ENCODE peak calls at places on chromosomes 3 and 15, in six cellular contexts. B is hippocampal formation, G is right cardiac atrium, U is LoVo, W is ureter, Y is adrenal gland. X is an unnamed sample.

GRCh38 chr3:98741121-98741716 is 21.9 kb upstream of the ST3GAL6 start:
- DNase-seq in B (no peak), G (no peak), U (no peak), W (no peak), Y (no peak), X (no peak)

GRCh38 chr3:194075802-194076460 is 60.0 kb upstream of the HES1 start:
- DNase-seq in B (no peak), G (no peak), U (no peak), W (no peak), Y (no peak), X (no peak)

GRCh38 chr3:127964053-127964452 is 49.0 kb downstream of the KBTBD12 start:
- DNase-seq in B (no peak), G (peak; percentile 40), U (no peak), W (no peak), Y (no peak), X (no peak)

GRCh38 chr3:74631341-74631740 is 16.9 kb upstream of the CNTN3 start:
- DNase-seq in B (no peak), G (no peak), U (no peak), W (no peak), Y (no peak), X (no peak)

GRCh38 chr3:69360690-69361089 is 25.2 kb downstream of the FRMD4B start:
- DNase-seq in B (no peak), G (no peak), U (no peak), W (no peak), Y (no peak), X (no peak)

GRCh38 chr3:148697311-148698189 is at the start of gene AGTR1:
- DNase-seq in B (no peak), G (peak; percentile 88), U (no peak), W (peak; percentile 49), Y (peak; percentile 83), X (no peak)

GRCh38 chr3:71063768-71064287 is 519.7 kb downstream of the FOXP1 start:
- DNase-seq in B (peak; percentile 35), G (peak; percentile 65), U (peak; percentile 12), W (no peak), Y (peak; percentile 18), X (peak; percentile 69)

GRCh38 chr3:47612178-47612577 is 33.5 kb upstream of the CSPG5 start:
- DNase-seq in B (peak; percentile 27), G (no peak), U (no peak), W (no peak), Y (no peak), X (no peak)

GRCh38 chr3:30632521-30632920 is 26.1 kb downstream of the TGFBR2 start:
- DNase-seq in B (no peak), G (no peak), U (no peak), W (no peak), Y (no peak), X (no peak)

GRCh38 chr15:85839637-85840036 is 44.9 kb upstream of the KLHL25 start:
- DNase-seq in B (no peak), G (no peak), U (no peak), W (no peak), Y (no peak), X (no peak)

GRCh38 chr3:115252679-115253078 is 105.6 kb upstream of the ZBTB20 start:
- DNase-seq in B (no peak), G (no peak), U (no peak), W (no peak), Y (no peak), X (no peak)

GRCh38 chr15:72685925-72686794 is at the start of the genes BBS4 and HIGD2B:
- DNase-seq in B (no peak), G (peak; percentile 95), U (peak; percentile 96), W (peak; percentile 91), Y (peak; percentile 90), X (peak; percentile 93)

GRCh38 chr3:37519661-37520060 is 342.0 kb upstream of the CTDSPL start:
- DNase-seq in B (no peak), G (peak; percentile 68), U (no peak), W (no peak), Y (no peak), X (no peak)

GRCh38 chr15:92808611-92809063 is 91.5 kb upstream of the CHD2 start:
- DNase-seq in B (no peak), G (no peak), U (peak; percentile 69), W (no peak), Y (no peak), X (no peak)

GRCh38 chr3:168073842-168074311 is 21.8 kb downstream of the GOLIM4 start:
- DNase-seq in B (no peak), G (no peak), U (no peak), W (no peak), Y (no peak), X (no peak)

GRCh38 chr15:52171807-52172206 is 19.4 kb downstream of the GNB5 start:
- DNase-seq in B (no peak), G (no peak), U (no peak), W (no peak), Y (no peak), X (no peak)

GRCh38 chr15:39584266-39584659 is 3.4 kb downstream of the THBS1 start:
- DNase-seq in B (no peak), G (no peak), U (no peak), W (no peak), Y (no peak), X (no peak)

GRCh38 chr15:58561321-58561720 is 129.5 kb downstream of the LIPC start:
- DNase-seq in B (no peak), G (no peak), U (no peak), W (no peak), Y (no peak), X (no peak)

GRCh38 chr3:158460929-158461328 is 110.1 kb upstream of the MLF1 start:
- DNase-seq in B (no peak), G (no peak), U (no peak), W (no peak), Y (no peak), X (no peak)

GRCh38 chr3:38609386-38610111 is 39.9 kb downstream of the SCN5A start:
- DNase-seq in B (no peak), G (no peak), U (no peak), W (no peak), Y (no peak), X (no peak)

GRCh38 chr15:29319823-29320222 is 50.2 kb upstream of the NSMCE3 start:
- DNase-seq in B (no peak), G (no peak), U (no peak), W (no peak), Y (no peak), X (no peak)

GRCh38 chr3:185702564-185703225 is 116.6 kb downstream of the SENP2 start:
- DNase-seq in B (no peak), G (no peak), U (no peak), W (no peak), Y (no peak), X (no peak)

GRCh38 chr3:153599685-153600084 is 437.7 kb downstream of the RAP2B start:
- DNase-seq in B (no peak), G (peak; percentile 46), U (peak; percentile 79), W (no peak), Y (peak; percentile 17), X (no peak)

GRCh38 chr15:74253276-74253921 is 17.3 kb downstream of the CCDC33 start:
- DNase-seq in B (no peak), G (peak; percentile 5), U (no peak), W (no peak), Y (no peak), X (no peak)

GRCh38 chr15:60889506-60889905 is 339.6 kb downstream of the RORA start:
- DNase-seq in B (no peak), G (no peak), U (no peak), W (no peak), Y (no peak), X (no peak)

GRCh38 chr3:129412542-129413198 is 15.8 kb downstream of the EFCAB12 start:
- DNase-seq in B (no peak), G (no peak), U (no peak), W (no peak), Y (no peak), X (no peak)

GRCh38 chr3:185824467-185825378 is at the start of gene IGF2BP2:
- DNase-seq in B (no peak), G (peak; percentile 91), U (peak; percentile 85), W (peak; percentile 48), Y (peak; percentile 77), X (peak; percentile 62)

GRCh38 chr3:119191800-119192199 is 18.4 kb downstream of the UPK1B start:
- DNase-seq in B (no peak), G (no peak), U (no peak), W (no peak), Y (no peak), X (no peak)

GRCh38 chr3:52730681-52731080 is 24.8 kb downstream of the SPCS1 start:
- DNase-seq in B (no peak), G (no peak), U (no peak), W (no peak), Y (no peak), X (no peak)